ENCODE peak calls at places on chromosomes 3 and 15, in seven cellular contexts. One of them, this sample, is unnamed.

GRCh38 chr3:183117046-183117445 is 17.8 kb upstream of the MCCC1 start:
- DNase-seq in iris pigment epithelial cell: no peak
- DNase-seq in nephron progenitor cell: no peak
- DNase-seq in adrenal gland: no peak
- DNase-seq in endodermal cell: peak
- DNase-seq in kidney tubule cell: no peak
- DNase-seq in choroid plexus epithelial cell: no peak
- DNase-seq in this sample: no peak

GRCh38 chr15:60649845-60650548 is 171.1 kb upstream of the ICE2 start:
- DNase-seq in iris pigment epithelial cell: peak
- DNase-seq in nephron progenitor cell: no peak
- DNase-seq in adrenal gland: no peak
- DNase-seq in endodermal cell: peak
- DNase-seq in kidney tubule cell: peak
- DNase-seq in choroid plexus epithelial cell: peak
- DNase-seq in this sample: peak

GRCh38 chr15:69743091-69743490 is 290.5 kb downstream of the RPLP1 start:
- DNase-seq in iris pigment epithelial cell: no peak
- DNase-seq in nephron progenitor cell: no peak
- DNase-seq in adrenal gland: no peak
- DNase-seq in endodermal cell: no peak
- DNase-seq in kidney tubule cell: no peak
- DNase-seq in choroid plexus epithelial cell: peak
- DNase-seq in this sample: no peak

GRCh38 chr3:150727653-150728502 is 24.2 kb upstream of the ERICH6 start:
- DNase-seq in iris pigment epithelial cell: no peak
- DNase-seq in nephron progenitor cell: no peak
- DNase-seq in adrenal gland: peak
- DNase-seq in endodermal cell: no peak
- DNase-seq in kidney tubule cell: no peak
- DNase-seq in choroid plexus epithelial cell: no peak
- DNase-seq in this sample: no peak

GRCh38 chr3:98726084-98726483 is 37.1 kb upstream of the ST3GAL6 start:
- DNase-seq in iris pigment epithelial cell: peak
- DNase-seq in nephron progenitor cell: no peak
- DNase-seq in adrenal gland: no peak
- DNase-seq in endodermal cell: no peak
- DNase-seq in kidney tubule cell: peak
- DNase-seq in choroid plexus epithelial cell: peak
- DNase-seq in this sample: no peak

GRCh38 chr15:80455668-80456442 is 51.7 kb downstream of the ARNT2 start:
- DNase-seq in iris pigment epithelial cell: peak
- DNase-seq in nephron progenitor cell: peak
- DNase-seq in adrenal gland: peak
- DNase-seq in endodermal cell: peak
- DNase-seq in kidney tubule cell: peak
- DNase-seq in choroid plexus epithelial cell: peak
- DNase-seq in this sample: peak

GRCh38 chr3:45781271-45781670 is 15.1 kb downstream of the SLC6A20 start:
- DNase-seq in iris pigment epithelial cell: no peak
- DNase-seq in nephron progenitor cell: no peak
- DNase-seq in adrenal gland: no peak
- DNase-seq in endodermal cell: peak
- DNase-seq in kidney tubule cell: no peak
- DNase-seq in choroid plexus epithelial cell: no peak
- DNase-seq in this sample: no peak

GRCh38 chr3:23743141-23743784 is 62.5 kb upstream of the UBE2E1 start:
- DNase-seq in iris pigment epithelial cell: no peak
- DNase-seq in nephron progenitor cell: peak
- DNase-seq in adrenal gland: no peak
- DNase-seq in endodermal cell: peak
- DNase-seq in kidney tubule cell: peak
- DNase-seq in choroid plexus epithelial cell: peak
- DNase-seq in this sample: no peak

GRCh38 chr3:116836286-116836685 is 126.7 kb downstream of the TUSC7 start:
- DNase-seq in iris pigment epithelial cell: peak
- DNase-seq in nephron progenitor cell: no peak
- DNase-seq in adrenal gland: no peak
- DNase-seq in endodermal cell: no peak
- DNase-seq in kidney tubule cell: peak
- DNase-seq in choroid plexus epithelial cell: peak
- DNase-seq in this sample: no peak

GRCh38 chr3:170196833-170197232 is 15.3 kb upstream of the PHC3 start:
- DNase-seq in iris pigment epithelial cell: peak
- DNase-seq in nephron progenitor cell: no peak
- DNase-seq in adrenal gland: no peak
- DNase-seq in endodermal cell: no peak
- DNase-seq in kidney tubule cell: peak
- DNase-seq in choroid plexus epithelial cell: no peak
- DNase-seq in this sample: no peak

This sample was measured in activated naive CD8-positive, alpha-beta T cell treated with anti-CD3 and anti-CD28 coated beads, Interleukin-2, amount 50 U/mL, for 24 hours.